ENCODE peak calls at places on chromosomes 6 and 20, in five cellular contexts. D is uterus, U is fibroblast of lung, Q is upper lobe of right lung, I is lower lobe of right lung. H is an unnamed sample. For H3K27me3, the result is how much of the 10 kb centered on the place peaks cover.

GRCh38 chr6:32867559-32868256 is 13.7 kb downstream of the PSMB9 start:
- DNase-seq in D (no peak), U (no peak), Q (no peak), I (no peak), H (no peak)

GRCh38 chr6:35195120-35195780 is 18.5 kb upstream of the SCUBE3 start:
- DNase-seq in D (no peak), U (no peak), Q (no peak), I (no peak), H (no peak)

GRCh38 chr6:98828991-98829411 is 5.4 kb upstream of the POU3F2 start:
- DNase-seq in D (no peak), U (no peak), Q (no peak), I (no peak), H (no peak)

GRCh38 chr20:13336308-13337089 is 115.4 kb downstream of the ISM1 start:
- DNase-seq in D (no peak), U (no peak), Q (no peak), I (no peak), H (no peak)

GRCh38 chr6:130679684-130680083 is 147.5 kb upstream of the SMLR1 start:
- DNase-seq in D (no peak), U (peak), Q (no peak), I (no peak), H (no peak)

GRCh38 chr6:136415351-136416005 is 125.8 kb upstream of the BCLAF1 start:
- DNase-seq in D (no peak), U (peak), Q (no peak), I (peak), H (no peak)

GRCh38 chr6:162238675-162239074 is 488.9 kb downstream of the PRKN start:
- DNase-seq in D (no peak), U (no peak), Q (no peak), I (no peak), H (no peak)

GRCh38 chr20:41029150-41029872 is 689 bp downstream of the TOP1 start:
- DNase-seq in D (peak), U (no peak), Q (peak), I (peak), H (peak)

GRCh38 chr6:139060332-139060731 is 31.8 kb downstream of the ABRACL start:
- DNase-seq in D (no peak), U (peak), Q (no peak), I (no peak), H (no peak)

GRCh38 chr6:158032354-158032733 is 50.7 kb downstream of the SYNJ2 start:
- DNase-seq in D (no peak), U (no peak), Q (peak), I (peak), H (peak)

GRCh38 chr6:118187568-118188164 is 280.6 kb downstream of the SLC35F1 start:
- DNase-seq in D (peak), U (peak), Q (no peak), I (no peak), H (peak)

GRCh38 chr6:63140682-63141318 is 70.5 kb upstream of the FKBP1C start:
- DNase-seq in D (no peak), U (no peak), Q (peak), I (peak), H (no peak)

GRCh38 chr6:170147056-170147787 is 143.7 kb downstream of the DLL1 start:
- DNase-seq in D (no peak), U (no peak), Q (no peak), I (peak), H (peak)

GRCh38 chr20:38731738-38732113 is 7.4 kb downstream of the SLC32A1 start:
- DNase-seq in D (no peak), U (no peak), Q (no peak), I (no peak), H (no peak)

GRCh38 chr6:89047473-89047872 is 33.1 kb upstream of the PNRC1 start:
- DNase-seq in D (no peak), U (no peak), Q (no peak), I (no peak), H (no peak)

GRCh38 chr6:95143408-95144180 is 433.7 kb upstream of the MANEA start:
- DNase-seq in D (no peak), U (no peak), Q (no peak), I (no peak), H (no peak)

GRCh38 chr6:105759946-105760345 is 326.2 kb upstream of the PRDM1 start:
- DNase-seq in D (no peak), U (peak), Q (no peak), I (no peak), H (no peak)

GRCh38 chr6:18260448-18261106 is 3.8 kb downstream of the DEK start:
- DNase-seq in D (no peak), U (peak), Q (no peak), I (peak), H (no peak)

GRCh38 chr6:80435457-80435856 is 329.0 kb downstream of the BCKDHB start:
- DNase-seq in D (no peak), U (no peak), Q (no peak), I (no peak), H (no peak)

GRCh38 chr6:134844120-134844519 is 105.8 kb downstream of the ALDH8A1 start:
- DNase-seq in D (no peak), U (no peak), Q (no peak), I (no peak), H (no peak)

GRCh38 chr20:20450461-20451027 is 82.6 kb downstream of the INSM1 start:
- DNase-seq in D (no peak), U (peak), Q (no peak), I (no peak), H (peak)

GRCh38 chr20:46699651-46700359 is 9.6 kb upstream of the SLC2A10 start:
- DNase-seq in D (no peak), U (peak), Q (no peak), I (no peak), H (no peak)

GRCh38 chr20:49216991-49217578 is 2.1 kb upstream of the DDX27 start:
- DNase-seq in D (peak), U (peak), Q (peak), I (peak), H (peak)

GRCh38 chr20:4795394-4795793 is 73.7 kb downstream of the PRND start:
- DNase-seq in D (no peak), U (peak), Q (no peak), I (no peak), H (no peak)

GRCh38 chr6:158219229-158219628 is 51.1 kb downstream of the GTF2H5 start:
- DNase-seq in D (no peak), U (peak), Q (no peak), I (no peak), H (no peak)

GRCh38 chr20:25544760-25545159 is 40.6 kb downstream of the NINL start:
- DNase-seq in D (no peak), U (no peak), Q (no peak), I (no peak), H (no peak)

GRCh38 chr20:1266167-1266973 is at the start of gene SNPH:
- DNase-seq in D (peak), U (peak), Q (peak), I (peak), H (peak)

GRCh38 chr6:55953384-55953783 is 78.0 kb upstream of the BMP5 start:
- DNase-seq in D (no peak), U (peak), Q (no peak), I (no peak), H (no peak)

GRCh38 chr6:3428700-3429099 is 28.1 kb downstream of the SLC22A23 start:
- DNase-seq in D (no peak), U (no peak), Q (no peak), I (no peak), H (no peak)

GRCh38 chr6:150492941-150493340 is 106.7 kb upstream of the PLEKHG1 start:
- DNase-seq in D (no peak), U (no peak), Q (no peak), I (no peak), H (no peak)

GRCh38 chr6:147930743-147931142 is 411.9 kb upstream of the SASH1 start:
- DNase-seq in D (no peak), U (no peak), Q (no peak), I (no peak), H (no peak)

GRCh38 chr6:121394151-121394550 is 41.3 kb upstream of the GJA1 start:
- DNase-seq in D (no peak), U (no peak), Q (no peak), I (no peak), H (no peak)

GRCh38 chr6:17484201-17484606 is 90.8 kb downstream of the CAP2 start:
- DNase-seq in D (no peak), U (peak), Q (no peak), I (no peak), H (no peak)

GRCh38 chr6:27668442-27669275 is 195.8 kb upstream of the ZNF184 start:
- DNase-seq in D (peak), U (peak), Q (no peak), I (no peak), H (no peak)

GRCh38 chr6:27667016-27667415 is 194.1 kb upstream of the ZNF184 start:
- DNase-seq in D (no peak), U (no peak), Q (no peak), I (no peak), H (no peak)

GRCh38 chr6:27669278-27669797 is 196.4 kb upstream of the ZNF184 start:
- DNase-seq in D (no peak), U (no peak), Q (no peak), I (no peak), H (peak)

GRCh38 chr6:27669798-27670301 is 196.9 kb upstream of the ZNF184 start:
- DNase-seq in D (no peak), U (no peak), Q (no peak), I (no peak), H (no peak)

GRCh38 chr6:27667651-27668441 is 194.9 kb upstream of the ZNF184 start:
- DNase-seq in D (no peak), U (peak), Q (no peak), I (no peak), H (no peak)
- H3K4me3 ChIP-seq in D (no peak), U (peak), Q (no peak), I (no peak), H (no peak)

DNA sequence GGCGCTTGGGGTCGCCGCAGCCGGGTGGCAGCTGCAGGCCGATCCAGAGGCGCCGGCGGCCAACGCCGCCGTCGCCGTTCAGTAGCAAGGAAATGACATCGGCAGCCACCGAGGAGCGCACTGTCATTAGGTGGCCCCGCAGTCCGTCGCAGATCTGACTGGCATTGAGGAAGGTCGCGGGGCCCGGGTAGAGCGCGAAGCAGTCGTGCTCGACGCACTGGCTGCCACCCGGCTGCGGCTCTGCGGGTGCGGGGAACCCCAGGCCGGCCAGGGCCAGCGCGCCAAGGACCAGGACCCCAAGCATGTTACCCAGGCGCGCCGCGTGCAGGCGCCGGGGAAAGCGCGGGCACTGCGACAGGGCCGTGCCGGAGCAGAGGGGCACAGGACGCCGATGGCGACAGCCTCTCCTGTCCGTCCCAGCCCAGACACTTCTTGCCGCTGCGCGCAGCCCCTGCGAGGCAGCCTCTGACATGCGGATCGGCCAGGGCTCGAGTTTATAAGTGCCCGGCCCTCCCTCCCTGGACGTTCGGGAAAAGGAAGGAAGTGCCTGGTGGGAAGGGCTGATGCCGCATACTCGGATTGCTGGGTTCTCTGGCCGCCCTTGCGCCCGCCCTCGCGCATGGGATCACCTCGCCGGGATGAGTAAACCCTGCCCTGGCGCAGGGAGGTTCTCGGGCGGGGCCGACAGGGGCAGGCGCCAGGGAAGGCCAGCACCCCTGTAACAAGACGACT is at the start of gene THBD:
- DNase-seq in D (peak), U (peak), Q (peak), I (peak), H (no peak)
- H3K27me3 ChIP-seq in D (under half), U (under half), Q (under half), I (under half), H (half or more)

GRCh38 chr20:3747471-3747870 is 15.0 kb downstream of the HSPA12B start:
- DNase-seq in D (no peak), U (no peak), Q (no peak), I (no peak), H (no peak)

GRCh38 chr20:3743251-3743650 is 10.8 kb downstream of the HSPA12B start:
- DNase-seq in D (no peak), U (no peak), Q (no peak), I (no peak), H (no peak)

GRCh38 chr20:3744037-3744436 is 11.6 kb downstream of the HSPA12B start:
- DNase-seq in D (no peak), U (no peak), Q (no peak), I (no peak), H (no peak)

GRCh38 chr20:3745686-3746173 is 13.2 kb downstream of the HSPA12B start:
- DNase-seq in D (no peak), U (no peak), Q (no peak), I (no peak), H (no peak)

DNA sequence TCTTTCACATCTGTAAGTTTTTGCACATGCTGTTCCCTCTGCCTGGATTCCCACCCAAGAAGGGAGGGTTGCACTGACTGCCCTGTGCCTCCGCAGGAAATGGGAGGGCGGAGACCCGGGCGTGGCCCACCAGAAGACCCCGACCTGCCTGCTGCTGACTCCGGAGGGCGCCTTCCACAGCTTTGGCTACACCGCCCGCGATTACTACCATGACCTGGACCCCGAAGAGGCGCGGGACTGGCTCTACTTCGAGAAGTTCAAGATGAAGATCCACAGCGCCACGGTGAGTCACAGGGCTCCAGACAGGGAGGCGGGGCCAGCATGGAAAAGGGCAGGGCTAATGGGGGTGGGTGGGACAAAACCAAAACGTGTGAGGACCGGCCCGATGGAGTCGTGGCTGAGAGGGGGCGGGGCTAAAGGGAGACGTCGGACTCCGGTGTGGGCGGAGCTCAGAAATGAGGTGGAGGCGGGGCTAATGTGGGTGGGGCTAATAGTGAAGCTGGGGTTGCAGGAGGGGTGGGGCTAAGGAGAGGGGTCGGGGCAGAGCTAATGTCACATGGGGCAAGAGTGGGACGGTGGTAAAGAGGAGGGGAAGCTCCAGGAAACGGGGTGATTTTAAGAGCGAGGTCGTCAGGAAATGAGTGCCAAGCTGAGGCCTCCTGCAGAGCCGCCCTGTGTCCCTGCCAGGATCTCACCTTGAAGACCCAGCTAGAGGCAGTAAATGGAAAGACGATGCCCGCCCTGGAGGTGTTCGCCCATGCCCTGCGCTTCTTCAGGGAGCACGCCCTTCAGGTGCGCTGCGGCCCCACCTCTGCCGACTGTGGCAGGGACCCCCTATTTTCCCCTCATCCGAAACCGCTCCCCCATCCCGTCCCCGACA is 12.6 kb downstream of the HSPA12B start:
- DNase-seq in D (peak), U (no peak), Q (peak), I (peak), H (no peak)
- TF ChIP-seq CTCF in D (no peak), U (no peak), Q (no peak), I (no peak), H (no peak)

GRCh38 chr6:42961020-42961470 is 491 bp downstream of the GNMT start:
- DNase-seq in D (no peak), U (no peak), Q (no peak), I (no peak), H (no peak)
- H3K4me3 ChIP-seq in D (peak), U (peak), Q (peak), I (peak), H (peak)

DNA sequence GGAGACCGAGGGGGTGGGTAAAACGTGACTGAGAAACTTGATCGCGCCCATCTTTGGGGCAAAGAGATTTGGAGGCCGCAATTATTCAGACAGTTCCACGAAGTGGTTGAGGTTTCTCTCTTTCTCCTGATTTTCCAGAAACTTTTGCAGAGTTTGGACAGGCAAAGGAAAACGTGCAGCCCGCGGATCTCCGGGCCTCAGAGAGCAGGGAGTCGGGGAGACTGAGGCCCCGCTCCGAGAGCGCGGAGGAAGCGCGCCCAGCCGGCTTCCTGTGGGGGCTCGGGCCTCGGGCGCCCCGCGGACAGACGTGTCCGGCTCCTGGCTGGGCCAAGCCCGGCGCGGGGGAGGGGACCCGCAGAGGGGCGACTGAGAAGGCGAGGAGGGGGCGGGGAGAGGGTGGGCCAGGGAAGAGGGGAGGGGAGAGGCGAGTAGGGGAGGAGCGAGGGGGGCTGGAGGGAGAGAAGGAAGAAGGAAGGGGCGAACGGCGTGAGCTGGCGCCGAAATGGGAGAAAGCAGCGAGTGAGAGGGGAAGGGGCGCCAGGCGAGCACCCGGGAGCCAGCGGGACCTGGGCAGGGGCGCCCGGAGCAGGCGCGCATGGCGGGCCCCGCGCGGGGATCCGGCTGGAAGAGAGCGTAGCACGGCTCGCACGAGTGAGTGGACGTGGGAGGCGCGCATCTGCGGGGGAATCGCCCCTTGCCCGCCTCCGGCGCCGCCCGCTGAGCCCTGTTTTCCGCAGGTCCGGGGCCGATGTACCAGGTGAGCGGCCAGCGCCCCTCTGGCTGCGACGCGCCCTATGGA is at the start of gene MDFI:
- DNase-seq in D (peak), U (no peak), Q (no peak), I (no peak), H (no peak)
- H3K27me3 ChIP-seq in D (under half), U (under half), Q (under half), I (under half), H (under half)

GRCh38 chr20:35621560-35621946 is 5.9 kb downstream of the SPAG4 start:
- DNase-seq in D (no peak), U (no peak), Q (no peak), I (no peak), H (no peak)
- TF ChIP-seq CTCF in D (no peak), U (peak), Q (no peak), I (no peak), H (no peak)

H was measured in dorsolateral prefrontal cortex.